ENCODE peak calls at places on chromosomes 6 and 20, in seven cellular contexts. K, G, X, E, S, C and N are unnamed samples.
A peak's percentile ranks its signal among the peaks of the same experiment; 100 is the strongest.

GRCh38 chr6:143555582-143555981 is 44.1 kb upstream of the FUCA2 start:
- DNase-seq in E (no peak), X (no peak), S (no peak), K (no peak), G (no peak), C (no peak), N (no peak)

GRCh38 chr6:170134077-170135040 is 156.5 kb downstream of the DLL1 start:
- DNase-seq in E (no peak), G (no peak), C (no peak), S (no peak), K (no peak), X (no peak), N (no peak)

GRCh38 chr6:63174173-63174572 is 37.1 kb upstream of the FKBP1C start:
- DNase-seq in E (no peak), X (no peak), G (no peak), K (no peak), C (no peak), S (no peak), N (no peak)

GRCh38 chr20:1537731-1538058 is 19.8 kb downstream of the SIRPD start:
- DNase-seq in K (no peak), X (no peak), C (no peak), E (no peak), S (no peak), G (no peak), N (no peak)

GRCh38 chr6:44569931-44570385 is 182.5 kb downstream of the CDC5L start:
- DNase-seq in G (no peak), K (no peak), C (no peak), S (no peak), X (no peak), E (no peak), N (no peak)

GRCh38 chr6:4853782-4854511 is 77.7 kb downstream of the CDYL start:
- DNase-seq in S (peak; percentile 73), K (no peak), X (no peak), E (no peak), G (no peak), C (no peak), N (no peak)

GRCh38 chr20:42646250-42646649 is 543.5 kb downstream of the PTPRT start:
- DNase-seq in G (no peak), S (no peak), C (no peak), K (no peak), E (no peak), X (no peak), N (no peak)

GRCh38 chr6:12313992-12314589 is 23.9 kb downstream of the EDN1 start:
- DNase-seq in G (no peak), E (no peak), S (peak; percentile 29), K (peak; percentile 59), X (no peak), C (no peak), N (no peak)

GRCh38 chr6:56909115-56909907 is 45.6 kb upstream of the BEND6 start:
- DNase-seq in G (no peak), E (no peak), S (no peak), K (no peak), X (no peak), C (no peak), N (peak; percentile 17)

DNA sequence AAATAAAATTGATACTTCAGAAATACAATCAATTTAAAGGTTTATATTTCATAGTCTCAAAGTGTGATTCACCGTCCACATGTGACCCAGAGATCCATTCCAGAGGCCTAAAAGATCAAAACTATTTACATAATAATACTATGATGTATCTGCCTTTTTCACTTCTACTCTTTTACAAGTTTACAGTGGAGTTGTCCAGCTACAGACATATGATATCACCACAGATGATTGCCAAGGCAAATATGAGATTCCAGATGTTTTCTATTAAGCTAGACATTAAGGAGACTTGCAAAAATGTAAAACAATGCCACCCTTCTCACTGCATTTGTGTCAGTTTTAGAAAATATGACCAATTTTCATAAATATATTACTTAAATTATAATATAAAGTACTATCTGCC is 443.7 kb downstream of the GJA1 start:
- DNase-seq in X (no peak), C (no peak), E (no peak), G (no peak), K (no peak), S (no peak), N (no peak)
- TF ChIP-seq JUND in X (peak; percentile 63), C (no peak), E (no peak), G (no peak), K (no peak), S (no peak), N (no peak)

GRCh38 chr20:50399003-50399916 is 110.9 kb upstream of the PTPN1 start:
- DNase-seq in C (peak; percentile 41), E (no peak), S (peak; percentile 99), G (no peak), K (no peak), X (no peak), N (no peak)

GRCh38 chr20:50399917-50400704 is 110.1 kb upstream of the PTPN1 start:
- DNase-seq in E (no peak), S (peak; percentile 99), X (no peak), G (no peak), C (no peak), K (no peak), N (peak; percentile 31)

GRCh38 chr20:50398064-50398463 is 112.1 kb upstream of the PTPN1 start:
- DNase-seq in X (no peak), E (no peak), C (no peak), G (no peak), S (no peak), K (no peak), N (no peak)

GRCh38 chr20:50397058-50397457 is 113.1 kb upstream of the PTPN1 start:
- DNase-seq in K (no peak), G (no peak), S (no peak), E (no peak), C (no peak), X (no peak), N (no peak)

GRCh38 chr20:50398471-50399002 is 111.6 kb upstream of the PTPN1 start:
- DNase-seq in E (no peak), S (no peak), G (no peak), C (no peak), K (no peak), X (no peak), N (no peak)
- TF ChIP-seq JUND in E (no peak), S (no peak), G (no peak), C (no peak), K (no peak), X (no peak), N (no peak)

DNA sequence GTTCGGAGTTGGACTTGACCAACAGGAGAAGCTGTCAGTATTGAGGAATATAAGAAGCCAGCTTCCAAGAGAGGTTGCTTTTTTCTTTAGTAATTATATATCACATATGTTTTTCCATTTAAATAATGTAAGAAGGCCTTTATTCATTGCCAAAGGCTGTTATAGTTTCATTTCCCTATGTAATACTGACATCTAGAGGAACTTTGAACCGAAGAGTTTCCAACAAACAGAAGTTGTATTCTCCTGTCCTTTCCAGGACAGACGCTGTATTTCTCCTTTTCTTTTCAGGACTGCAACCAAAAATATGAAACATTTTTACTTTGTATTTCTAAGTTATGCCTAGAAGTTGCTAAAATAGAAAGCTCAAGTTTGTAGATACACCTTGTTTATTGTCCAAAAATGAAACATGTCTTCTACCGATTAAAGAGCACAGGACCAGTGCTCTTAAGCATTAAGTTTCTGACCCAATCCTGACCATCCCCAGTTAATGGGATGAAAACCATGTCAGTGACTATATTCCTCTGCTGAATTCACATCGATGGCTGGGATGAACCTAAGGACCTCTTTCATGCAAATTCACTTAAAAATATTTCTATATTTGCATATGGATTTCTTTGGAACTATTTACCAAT is 55.1 kb downstream of the MYLK4 start:
- DNase-seq in X (no peak), C (no peak), K (peak; percentile 36), E (no peak), G (no peak), S (peak; percentile 27), N (peak; percentile 23)
- TF ChIP-seq JUND in X (no peak), C (no peak), K (no peak), E (no peak), G (no peak), S (no peak), N (no peak)

GRCh38 chr6:166274739-166275370 is 33.3 kb downstream of the PRR18 start:
- DNase-seq in S (no peak), G (no peak), E (no peak), X (no peak), K (no peak), C (no peak), N (no peak)

GRCh38 chr6:166277892-166278578 is 30.2 kb downstream of the PRR18 start:
- DNase-seq in E (peak; percentile 59), S (no peak), C (no peak), G (no peak), X (no peak), K (no peak), N (no peak)

GRCh38 chr6:166275714-166276166 is 32.5 kb downstream of the PRR18 start:
- DNase-seq in G (no peak), S (peak; percentile 30), K (no peak), C (peak; percentile 87), E (no peak), X (peak; percentile 88), N (peak; percentile 51)

GRCh38 chr6:166278579-166279392 is 29.4 kb downstream of the PRR18 start:
- DNase-seq in K (no peak), S (no peak), C (no peak), X (no peak), G (no peak), E (no peak), N (no peak)

DNA sequence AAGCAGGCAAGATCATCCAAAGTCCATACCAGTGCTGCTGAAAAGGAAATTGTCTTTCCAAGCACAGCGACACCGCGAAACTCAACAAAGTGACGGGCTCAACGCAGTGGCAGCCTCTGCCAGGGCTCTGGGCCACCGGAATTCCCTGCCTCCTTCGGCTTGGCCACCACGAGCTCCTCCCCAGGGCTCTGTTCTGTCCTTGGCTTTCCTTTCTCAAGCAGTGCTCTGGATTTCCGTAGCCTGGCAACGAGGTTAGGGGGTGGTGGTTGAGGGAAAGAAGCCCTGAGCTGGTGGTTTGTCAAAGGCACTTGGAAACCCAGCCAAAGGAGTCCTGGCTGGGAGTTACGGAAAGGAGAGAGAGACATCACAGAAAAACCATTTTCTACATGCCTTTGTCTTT is 31.2 kb downstream of the PRR18 start:
- DNase-seq in X (no peak), E (no peak), S (no peak), G (no peak), K (no peak), C (no peak), N (no peak)
- TF ChIP-seq JUND in X (no peak), E (no peak), S (no peak), G (no peak), K (no peak), C (no peak), N (no peak)

DNA sequence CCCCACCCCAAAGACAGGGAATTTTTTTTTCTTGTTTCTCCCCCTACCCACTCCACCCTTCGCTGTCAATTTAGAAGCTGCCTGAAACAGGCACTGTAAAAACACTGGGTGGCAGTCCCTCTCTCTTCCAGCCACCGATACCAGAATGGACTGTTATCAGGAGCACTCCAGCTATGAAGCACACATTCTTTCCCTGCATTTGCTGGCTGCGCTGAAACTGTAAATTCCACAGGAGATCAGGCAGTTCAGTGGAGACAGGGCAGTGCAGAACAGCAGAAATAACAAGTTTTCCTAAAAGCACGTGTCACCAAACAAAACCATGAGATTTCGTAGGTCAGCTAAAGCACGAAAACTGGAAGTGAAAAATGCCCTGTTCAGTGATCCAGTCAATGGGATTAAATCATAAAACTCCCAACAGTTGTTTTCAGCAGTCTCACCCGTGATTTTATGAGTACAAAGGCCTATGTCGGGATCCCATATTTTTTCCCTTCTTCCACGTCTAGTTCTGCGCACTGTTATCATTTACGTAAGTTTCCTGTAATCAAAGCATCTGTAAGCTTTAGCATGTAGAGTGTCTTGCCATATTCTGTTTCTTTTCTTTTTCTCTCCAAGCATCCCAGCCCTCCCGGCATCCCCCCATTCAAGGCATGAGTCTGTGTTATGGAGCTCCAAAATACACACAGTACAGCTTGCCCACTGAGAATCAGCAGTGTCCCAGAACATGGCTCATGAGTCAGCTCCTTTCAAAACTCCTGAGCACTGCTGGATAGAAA is 359.9 kb upstream of the EPHA7 start:
- DNase-seq in S (no peak), K (no peak), E (no peak), G (no peak), C (no peak), X (no peak), N (peak; percentile 15)
- TF ChIP-seq JUND in S (no peak), K (no peak), E (no peak), G (no peak), C (no peak), X (no peak), N (no peak)